ENCODE peak calls at places on chromosomes 6 and 20, in eight cellular contexts. Z is kidney, T is glutamatergic neuron, R is endothelial cell of umbilical vein, Y is fibroblast of villous mesenchyme, S is fibroblast of lung, X is fibroblast of the aortic adventitia, G is neural crest cell. B is an unnamed sample.

GRCh38 chr20:6558361-6558760 is 209.1 kb upstream of the BMP2 start:
- DNase-seq in Z (no peak), T (no peak), R (peak; percentile 18), Y (no peak), S (no peak), X (no peak), G (no peak), B (no peak)

GRCh38 chr20:58640446-58640845 is 10.6 kb upstream of the STX16 start:
- DNase-seq in Z (peak; percentile 37), T (no peak), R (no peak), Y (peak; percentile 55), S (peak; percentile 99), X (peak; percentile 22), G (no peak), B (no peak)

GRCh38 chr6:39166189-39166917 is 51.4 kb upstream of the SAYSD1 start:
- DNase-seq in Z (peak; percentile 91), T (peak; percentile 93), R (peak; percentile 48), Y (peak; percentile 36), S (peak; percentile 14), X (peak; percentile 40), G (peak; percentile 92), B (peak; percentile 84)

GRCh38 chr6:24330137-24330732 is 27.6 kb downstream of the DCDC2 start:
- DNase-seq in Z (no peak), T (no peak), R (no peak), Y (peak; percentile 28), S (peak; percentile 55), X (no peak), G (no peak), B (no peak)

GRCh38 chr20:10051185-10051584 is 16.4 kb downstream of the ANKEF1 start:
- DNase-seq in Z (no peak), T (no peak), R (no peak), Y (no peak), S (no peak), X (no peak), G (no peak), B (no peak)

GRCh38 chr6:109034439-109035041 is 60.1 kb downstream of the SESN1 start:
- DNase-seq in Z (no peak), T (no peak), R (no peak), Y (no peak), S (no peak), X (peak; percentile 84), G (no peak), B (no peak)

GRCh38 chr6:99613705-99614429 is 7.2 kb downstream of the PRDM13 start:
- DNase-seq in Z (peak; percentile 68), T (peak; percentile 72), R (no peak), Y (peak; percentile 14), S (no peak), X (no peak), G (no peak), B (peak; percentile 73)

GRCh38 chr6:6007311-6008113 is 787 bp upstream of the NRN1 start:
- DNase-seq in Z (peak; percentile 65), T (peak; percentile 77), R (peak; percentile 50), Y (no peak), S (no peak), X (no peak), G (peak; percentile 30), B (peak; percentile 75)

GRCh38 chr6:93819189-93819588 is 399.8 kb upstream of the EPHA7 start:
- DNase-seq in Z (no peak), T (no peak), R (no peak), Y (no peak), S (no peak), X (peak; percentile 3), G (no peak), B (no peak)

GRCh38 chr20:54194724-54195438 is 13.0 kb upstream of the PFDN4 start:
- DNase-seq in Z (no peak), T (no peak), R (no peak), Y (no peak), S (peak; percentile 25), X (no peak), G (no peak), B (no peak)

GRCh38 chr6:4906293-4906941 is 97.4 kb downstream of the RPP40 start:
- DNase-seq in Z (no peak), T (no peak), R (peak; percentile 12), Y (no peak), S (no peak), X (no peak), G (no peak), B (no peak)

GRCh38 chr6:130406935-130407532 is 41.2 kb downstream of the TMEM200A start:
- DNase-seq in Z (no peak), T (no peak), R (no peak), Y (no peak), S (no peak), X (no peak), G (no peak), B (no peak)

GRCh38 chr6:41451039-41451438 is 95.1 kb upstream of the FOXP4 start:
- DNase-seq in Z (peak; percentile 67), T (peak; percentile 69), R (no peak), Y (no peak), S (no peak), X (no peak), G (no peak), B (peak; percentile 65)

GRCh38 chr6:87772597-87773530 is 70.8 kb upstream of the AKIRIN2 start:
- DNase-seq in Z (no peak), T (no peak), R (no peak), Y (peak; percentile 72), S (peak; percentile 12), X (peak; percentile 35), G (no peak), B (no peak)

GRCh38 chr6:21375717-21376116 is 217.8 kb upstream of the SOX4 start:
- DNase-seq in Z (no peak), T (no peak), R (no peak), Y (no peak), S (no peak), X (no peak), G (no peak), B (no peak)

GRCh38 chr6:109454483-109455160 is 950 bp downstream of the MICAL1 start:
- DNase-seq in Z (peak; percentile 78), T (peak; percentile 60), R (no peak), Y (peak; percentile 43), S (peak; percentile 20), X (peak; percentile 35), G (no peak), B (peak; percentile 80)

GRCh38 chr6:167968091-167968490 is 29.4 kb upstream of the KIF25 start:
- DNase-seq in Z (no peak), T (peak; percentile 76), R (no peak), Y (peak; percentile 7), S (no peak), X (no peak), G (peak; percentile 28), B (no peak)

GRCh38 chr6:108200631-108201030 is 34.8 kb downstream of the NR2E1 start:
- DNase-seq in Z (no peak), T (no peak), R (no peak), Y (peak; percentile 26), S (peak; percentile 72), X (peak; percentile 33), G (no peak), B (no peak)

DNA sequence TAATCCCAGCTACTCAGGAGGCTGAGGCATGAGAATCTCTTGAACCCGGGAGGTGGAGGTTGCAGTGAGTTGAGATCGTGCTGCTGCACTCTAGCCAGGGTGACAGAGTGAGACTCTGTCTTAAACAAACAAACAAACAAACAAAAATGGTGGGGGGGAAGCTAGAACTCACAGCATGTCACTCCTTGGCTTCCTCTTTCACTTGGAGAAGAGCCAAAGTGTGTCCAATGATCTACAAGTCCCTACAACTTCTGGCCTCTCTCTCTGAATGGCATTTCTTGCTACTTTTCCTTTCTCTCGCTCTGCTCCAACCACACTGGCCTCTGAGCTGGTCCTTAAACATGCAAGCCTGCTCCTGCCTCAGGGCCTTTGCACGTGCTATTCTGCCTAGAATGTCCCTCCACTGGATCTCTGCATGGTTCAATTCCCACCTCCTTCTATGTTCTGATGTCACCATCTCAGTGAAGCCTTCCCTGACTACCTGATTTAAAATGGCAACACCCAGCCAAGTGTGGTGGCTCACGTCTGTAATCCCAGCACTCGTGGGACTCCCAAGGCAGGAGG is 8.1 kb downstream of the TLDC2 start:
- DNase-seq in Z (no peak), T (no peak), R (no peak), Y (no peak), S (no peak), X (no peak), G (no peak), B (no peak)
- TF ChIP-seq CTCF in Z (no peak), T (no peak), R (no peak), Y (no peak), S (no peak), X (no peak), G (no peak), B (no peak)

GRCh38 chr6:13575377-13575775 is 975 bp downstream of the SIRT5 start:
- DNase-seq in Z (no peak), T (no peak), R (no peak), Y (no peak), S (no peak), X (no peak), G (no peak), B (no peak)

GRCh38 chr6:13576017-13576416 is 1.6 kb downstream of the SIRT5 start:
- DNase-seq in Z (no peak), T (no peak), R (no peak), Y (no peak), S (no peak), X (no peak), G (no peak), B (no peak)

GRCh38 chr6:13574149-13574570 is 241 bp upstream of the SIRT5 start:
- DNase-seq in Z (peak; percentile 98), T (peak; percentile 94), R (peak; percentile 96), Y (peak; percentile 90), S (peak; percentile 86), X (peak; percentile 87), G (peak; percentile 79), B (peak; percentile 96)

GRCh38 chr6:13573669-13574110 is 711 bp upstream of the SIRT5 start:
- DNase-seq in Z (no peak), T (no peak), R (peak; percentile 48), Y (peak; percentile 33), S (peak; percentile 52), X (peak; percentile 27), G (no peak), B (no peak)

GRCh38 chr6:13574571-13575376 is at the start of gene SIRT5:
- DNase-seq in Z (peak; percentile 95), T (peak; percentile 70), R (peak; percentile 82), Y (peak; percentile 78), S (peak; percentile 84), X (peak; percentile 78), G (peak; percentile 61), B (peak; percentile 79)
- TF ChIP-seq CTCF in Z (no peak), T (no peak), R (no peak), Y (no peak), S (no peak), X (no peak), G (no peak), B (no peak)

GRCh38 chr6:118893882-118894424 is at the start of gene ASF1A:
- DNase-seq in Z (peak; percentile 98), T (peak; percentile 95), R (peak; percentile 98), Y (peak; percentile 98), S (peak; percentile 98), X (peak; percentile 99), G (peak; percentile 93), B (peak; percentile 91)
- TF ChIP-seq CTCF in Z (peak; percentile 54), T (peak; percentile 39), R (peak; percentile 65), Y (peak; percentile 59), S (peak; percentile 48), X (peak; percentile 64), G (peak; percentile 65), B (peak; percentile 59)

DNA sequence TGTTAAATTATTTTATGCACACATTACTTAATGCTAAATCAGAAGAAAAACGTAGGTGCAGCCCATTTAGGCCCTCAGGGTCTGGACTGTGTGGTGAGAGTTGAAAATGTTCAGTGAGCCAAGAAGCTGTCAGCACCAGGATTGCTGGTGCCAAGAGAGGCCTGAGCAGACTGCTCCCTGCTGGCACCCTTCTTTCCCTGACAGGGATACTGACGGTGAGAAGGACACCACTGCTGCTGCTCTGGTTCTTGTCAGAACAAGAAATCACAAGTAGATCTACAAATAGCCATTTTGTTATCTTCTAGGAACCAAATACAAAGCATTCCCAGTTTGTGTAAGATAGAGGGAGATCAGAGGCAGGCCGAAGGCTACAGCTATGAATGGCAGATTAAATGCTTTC is 48.7 kb upstream of the CRISP1 start:
- DNase-seq in Z (no peak), T (peak; percentile 25), R (no peak), Y (no peak), S (no peak), X (no peak), G (no peak), B (no peak)
- TF ChIP-seq CTCF in Z (no peak), T (no peak), R (no peak), Y (no peak), S (no peak), X (no peak), G (no peak), B (no peak)